ENCODE peak calls at places on chromosomes 6 and 20, in eight cellular contexts. Y is HepG2, H is amniotic stem cell, C is HuH-7, E is HEK293T, B is HT-29, K is fibroblast of mammary gland, L is T-helper 1 cell. N is an unnamed sample.

GRCh38 chr6:111423055-111423633 is 59.9 kb downstream of the REV3L start:
- DNase-seq in K (peak), Y (no peak), E (no peak), C (no peak), L (no peak), B (no peak), H (no peak), N (no peak)

GRCh38 chr6:16286151-16286522 is 47.8 kb downstream of the GMPR start:
- DNase-seq in L (no peak), C (peak), K (peak), B (peak), E (peak), Y (peak), H (no peak), N (peak)

GRCh38 chr6:32123681-32124080 is 4.4 kb downstream of the ATF6B start:
- DNase-seq in H (no peak), Y (no peak), K (no peak), L (no peak), B (no peak), E (no peak), C (no peak), N (no peak)

GRCh38 chr6:132298344-132298949 is 102.8 kb downstream of the MOXD1 start:
- DNase-seq in B (peak), C (no peak), K (peak), E (peak), Y (peak), H (peak), L (no peak), N (peak)

GRCh38 chr6:137661601-137662000 is 167.4 kb upstream of the OLIG3 start:
- DNase-seq in Y (peak), C (peak), K (peak), H (no peak), E (no peak), B (peak), L (peak), N (no peak)

GRCh38 chr6:105324386-105325000 is 78.4 kb downstream of the PREP start:
- DNase-seq in H (no peak), B (no peak), C (no peak), L (no peak), Y (no peak), E (no peak), K (peak), N (no peak)

GRCh38 chr6:118896339-118897136 is 2.6 kb downstream of the ASF1A start:
- DNase-seq in K (peak), L (peak), C (peak), Y (peak), H (no peak), E (peak), B (peak), N (no peak)

GRCh38 chr6:141141870-141142269 is 990.9 kb upstream of the GJE1 start:
- DNase-seq in E (no peak), L (no peak), K (no peak), H (no peak), Y (no peak), C (no peak), B (no peak), N (no peak)

GRCh38 chr6:3138341-3138740 is 19.0 kb downstream of the TUBB2A start:
- DNase-seq in H (no peak), E (no peak), L (no peak), Y (no peak), K (peak), B (no peak), C (no peak), N (no peak)

GRCh38 chr6:36676142-36677058 is 2.1 kb upstream of the CDKN1A start:
- DNase-seq in E (no peak), Y (peak), H (no peak), B (no peak), K (peak), C (no peak), L (no peak), N (no peak)

GRCh38 chr20:41174373-41174772 is 37.0 kb downstream of the PLCG1 start:
- DNase-seq in E (no peak), Y (no peak), C (no peak), L (no peak), B (no peak), H (no peak), K (no peak), N (no peak)

GRCh38 chr6:113276631-113277030 is 580.5 kb upstream of the MARCKS start:
- DNase-seq in K (no peak), H (no peak), L (no peak), C (no peak), E (no peak), Y (no peak), B (no peak), N (no peak)

GRCh38 chr6:169110934-169111602 is 142.6 kb downstream of the THBS2 start:
- DNase-seq in H (no peak), C (no peak), B (no peak), Y (no peak), E (no peak), K (no peak), L (no peak), N (no peak)

GRCh38 chr20:46065006-46065405 is 24.8 kb downstream of the NCOA5 start:
- DNase-seq in C (no peak), Y (no peak), K (no peak), L (no peak), H (no peak), E (no peak), B (no peak), N (no peak)

GRCh38 chr6:107741191-107741680 is 82.9 kb downstream of the SCML4 start:
- DNase-seq in L (no peak), H (no peak), E (no peak), C (no peak), B (no peak), K (no peak), Y (no peak), N (no peak)

GRCh38 chr20:19757487-19757972 is 528 bp upstream of the RIN2 start:
- DNase-seq in K (peak), E (peak), B (peak), H (no peak), C (peak), L (no peak), Y (peak), N (peak)

GRCh38 chr6:148064406-148065134 is 278.1 kb upstream of the SASH1 start:
- DNase-seq in L (no peak), H (peak), E (no peak), Y (no peak), K (no peak), B (peak), C (no peak), N (no peak)

GRCh38 chr20:46811328-46812084 is 83.1 kb upstream of the EYA2 start:
- DNase-seq in B (no peak), H (no peak), Y (no peak), C (no peak), K (no peak), E (no peak), L (no peak), N (no peak)

GRCh38 chr20:34271961-34272360 is 30.7 kb downstream of the ASIP start:
- DNase-seq in Y (no peak), K (peak), H (no peak), E (no peak), C (no peak), L (no peak), B (no peak), N (no peak)

GRCh38 chr6:44304282-44305199 is 8.6 kb downstream of the AARS2 start:
- DNase-seq in E (peak), H (no peak), L (peak), B (peak), Y (peak), K (peak), C (peak), N (no peak)

N was measured in nucleus accumbens.